ENCODE peak calls at places on chromosomes 13 and 19, in seven cellular contexts. W, D, G, Y, O, C and E are unnamed samples.
A peak's percentile ranks its signal among the peaks of the same experiment; 100 is the strongest.

GRCh38 chr19:47742636-47743035 is 2.7 kb upstream of the NOP53 start:
- DNase-seq in W (no peak), D (no peak), G (no peak), Y (no peak), O (no peak), C (no peak), E (no peak)

GRCh38 chr19:46755077-46755852 is 9.0 kb upstream of the STRN4 start:
- DNase-seq in W (no peak), D (no peak), G (no peak), Y (no peak), O (no peak), C (no peak), E (no peak)

GRCh38 chr19:16951529-16951928 is 62.7 kb downstream of the F2RL3 start:
- DNase-seq in W (no peak), D (no peak), G (no peak), Y (no peak), O (no peak), C (no peak), E (no peak)

GRCh38 chr13:104286566-104287290 is 1220.5 kb upstream of the SLC10A2 start:
- DNase-seq in W (no peak), D (no peak), G (no peak), Y (no peak), O (no peak), C (no peak), E (no peak)

GRCh38 chr19:53466726-53467125 is 807 bp upstream of the ZNF813 start:
- DNase-seq in W (no peak), D (no peak), G (no peak), Y (no peak), O (no peak), C (no peak), E (no peak)

GRCh38 chr19:39082745-39083598 is 1.2 kb upstream of the ACP7 start:
- DNase-seq in W (no peak), D (no peak), G (no peak), Y (no peak), O (no peak), C (no peak), E (no peak)

GRCh38 chr19:39924389-39924788 is 10.0 kb downstream of the FCGBP start:
- DNase-seq in W (no peak), D (no peak), G (no peak), Y (no peak), O (no peak), C (no peak), E (no peak)

GRCh38 chr13:31965361-31966066 is 66.1 kb upstream of the FRY start:
- DNase-seq in W (no peak), D (no peak), G (no peak), Y (no peak), O (no peak), C (peak; percentile 78), E (peak; percentile 31)

GRCh38 chr19:52398091-52398461 is 427 bp downstream of the ZNF528 start:
- DNase-seq in W (no peak), D (no peak), G (peak; percentile 18), Y (peak; percentile 21), O (no peak), C (no peak), E (no peak)

GRCh38 chr13:48902421-48902820 is 73.3 kb upstream of the FNDC3A start:
- DNase-seq in W (no peak), D (no peak), G (no peak), Y (peak; percentile 70), O (no peak), C (no peak), E (no peak)

GRCh38 chr13:62088155-62088554 is 672.5 kb upstream of the PCDH20 start:
- DNase-seq in W (no peak), D (no peak), G (no peak), Y (no peak), O (no peak), C (no peak), E (no peak)

GRCh38 chr19:47417746-47418594 is 1.4 kb downstream of the MEIS3 start:
- DNase-seq in W (no peak), D (no peak), G (no peak), Y (peak; percentile 36), O (no peak), C (no peak), E (no peak)

GRCh38 chr13:113166266-113166665 is 7.8 kb downstream of the PROZ start:
- DNase-seq in W (no peak), D (no peak), G (peak; percentile 70), Y (no peak), O (no peak), C (no peak), E (no peak)

GRCh38 chr13:86792153-86792651 is 879.0 kb upstream of the SLITRK5 start:
- DNase-seq in W (no peak), D (no peak), G (no peak), Y (no peak), O (no peak), C (no peak), E (no peak)

DNA sequence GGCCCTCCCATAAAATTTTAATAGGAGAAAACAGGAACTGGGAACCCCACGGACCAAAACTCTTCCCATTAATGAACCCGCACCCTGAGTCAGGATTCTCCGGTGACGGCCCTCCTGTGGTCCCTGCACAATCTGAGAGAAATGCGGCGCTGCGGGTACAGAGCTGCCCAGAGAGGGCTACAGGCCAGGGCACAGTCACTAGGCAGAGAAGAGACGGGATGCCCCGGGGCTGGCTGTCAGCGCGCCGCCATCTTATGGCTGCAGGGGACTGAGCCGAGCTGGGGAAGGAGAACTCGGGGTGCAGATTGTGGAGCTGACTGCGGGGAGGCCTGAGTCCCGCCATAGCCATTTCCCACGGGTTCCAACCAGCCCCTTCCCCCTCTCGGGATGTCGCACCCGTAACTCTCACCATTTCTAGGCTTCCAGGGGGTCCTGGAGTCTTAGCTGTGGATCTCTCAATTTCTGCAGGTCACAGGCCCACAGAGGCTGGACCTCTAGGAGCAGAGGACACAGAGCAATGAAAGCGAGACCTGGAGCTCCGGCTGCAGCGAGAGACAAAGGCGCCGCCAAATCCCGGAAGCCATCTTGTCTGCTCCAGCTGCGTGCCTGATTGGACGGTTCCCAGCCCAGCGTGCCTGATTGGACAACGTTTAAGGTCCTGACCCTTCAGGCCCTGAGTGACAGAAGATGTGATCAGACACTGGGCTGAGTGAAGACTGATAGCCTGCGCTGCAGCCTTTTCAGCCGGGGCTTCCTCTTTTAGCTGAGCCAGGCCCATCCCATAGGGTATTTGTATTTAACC is at the start of gene ZNF675:
- DNase-seq in W (peak; percentile 82), D (peak; percentile 95), G (peak; percentile 95), Y (peak; percentile 91), O (peak; percentile 97), C (peak; percentile 93), E (peak; percentile 76)
- TF ChIP-seq CTCF in W (no peak), D (no peak), G (no peak), Y (no peak), O (no peak), C (no peak), E (no peak)

GRCh38 chr19:35479278-35479677 is 11.0 kb downstream of the KRTDAP start:
- DNase-seq in W (no peak), D (no peak), G (no peak), Y (no peak), O (no peak), C (no peak), E (no peak)
- TF ChIP-seq CTCF in W (no peak), D (no peak), G (no peak), Y (no peak), O (no peak), C (no peak), E (no peak)

GRCh38 chr19:48991823-48992570 is 1.1 kb downstream of the GYS1 start:
- DNase-seq in W (no peak), D (peak; percentile 86), G (no peak), Y (no peak), O (peak; percentile 63), C (no peak), E (peak; percentile 69)

GRCh38 chr19:48991011-48991609 is 2.0 kb downstream of the GYS1 start:
- DNase-seq in W (no peak), D (no peak), G (no peak), Y (no peak), O (no peak), C (no peak), E (no peak)

GRCh38 chr19:48993175-48994034 is at the start of the genes GYS1 and RUVBL2:
- DNase-seq in W (peak; percentile 99), D (peak; percentile 100), G (peak; percentile 100), Y (peak; percentile 100), O (peak; percentile 100), C (peak; percentile 99), E (peak; percentile 99)

GRCh38 chr19:48992571-48993174 is 436 bp downstream of the GYS1 start:
- DNase-seq in W (no peak), D (peak; percentile 83), G (peak; percentile 39), Y (no peak), O (no peak), C (no peak), E (no peak)

GRCh38 chr19:48994035-48994386 is 324 bp downstream of the RUVBL2 start:
- DNase-seq in W (no peak), D (no peak), G (no peak), Y (no peak), O (no peak), C (no peak), E (no peak)
- TF ChIP-seq CTCF in W (no peak), D (no peak), G (no peak), Y (no peak), O (no peak), C (no peak), E (no peak)

DNA sequence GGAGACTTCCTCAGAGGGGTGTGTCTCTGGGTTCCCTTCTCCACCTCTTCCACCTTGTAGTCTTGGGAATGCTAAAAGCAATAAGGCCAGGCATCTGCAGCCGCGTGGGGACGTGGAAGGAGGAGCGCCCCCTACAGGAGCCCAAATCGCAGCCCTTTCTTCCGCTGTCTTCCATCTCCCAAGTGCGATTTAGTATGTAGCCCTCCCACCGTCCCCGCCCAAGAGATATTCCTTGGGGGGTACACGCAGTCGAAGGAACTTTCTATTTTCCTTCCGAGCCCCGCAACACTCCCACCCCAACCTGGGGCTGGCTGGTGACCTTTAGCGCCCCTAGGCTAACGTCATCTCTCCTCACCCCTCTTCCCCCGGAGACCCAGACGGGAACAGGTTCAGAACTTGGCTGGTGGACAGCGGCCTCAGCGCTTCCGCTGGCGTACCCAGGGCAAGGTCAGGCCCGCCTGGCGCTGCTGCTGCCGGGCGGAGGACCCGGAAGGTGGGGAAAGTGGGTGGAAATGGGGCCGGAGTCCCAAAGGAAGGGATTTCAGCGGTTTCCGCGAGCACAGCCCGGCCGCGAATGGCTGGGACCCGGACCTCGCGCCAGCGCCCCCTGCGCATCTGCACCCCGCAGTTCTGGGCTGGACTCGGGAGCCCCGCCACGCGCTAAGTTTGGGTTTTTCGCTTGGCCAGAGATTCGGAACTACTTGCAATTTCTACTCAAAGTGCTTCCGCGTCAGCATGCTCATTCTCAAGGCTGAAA is 2.1 kb upstream of the PCDH8 start:
- DNase-seq in W (no peak), D (no peak), G (peak; percentile 61), Y (peak; percentile 79), O (peak; percentile 46), C (no peak), E (peak; percentile 85)
- TF ChIP-seq CTCF in W (no peak), D (no peak), G (no peak), Y (peak; percentile 84), O (no peak), C (no peak), E (peak; percentile 15)

GRCh38 chr13:107373551-107373950 is 805.6 kb upstream of the ARGLU1 start:
- DNase-seq in W (no peak), D (no peak), G (no peak), Y (no peak), O (no peak), C (no peak), E (no peak)
- TF ChIP-seq CTCF in W (no peak), D (peak; percentile 43), G (peak; percentile 27), Y (peak; percentile 51), O (no peak), C (no peak), E (peak; percentile 52)

GRCh38 chr13:89255844-89256406 is 1584.8 kb downstream of the SLITRK5 start:
- DNase-seq in W (no peak), D (no peak), G (no peak), Y (no peak), O (no peak), C (no peak), E (no peak)
- TF ChIP-seq CTCF in W (no peak), D (no peak), G (no peak), Y (no peak), O (no peak), C (no peak), E (no peak)